ENCODE peak calls at places on chromosome 5, in nine cellular contexts. U is stomach; V is GM12865; F is esophagus squamous epithelium; L is stimulated activated CD8-positive, alpha-beta memory T cell treated with anti-CD3 and anti-CD28 coated beads, Interleukin-7, amount 100 ng/mL, for 1 hour; H is Panc1; N is SK-N-DZ; K is naive thymus-derived CD8-positive, alpha-beta T cell; O is choroid plexus epithelial cell. Q is an unnamed sample.

GRCh38 chr5:172733179-172733973 is 37.6 kb downstream of the DUSP1 start:
- DNase-seq in N (no peak), V (no peak), O (peak), U (peak), L (no peak), H (no peak), K (no peak), F (no peak), Q (no peak)

GRCh38 chr5:132657676-132658382 is at the start of gene IL13:
- DNase-seq in H (no peak), N (no peak), V (no peak), K (no peak), U (peak), L (no peak), O (no peak), F (no peak), Q (no peak)

GRCh38 chr5:166370928-166371690 is 1920.3 kb upstream of the WWC1 start:
- DNase-seq in L (no peak), O (peak), H (peak), N (no peak), V (no peak), U (no peak), K (no peak), F (no peak), Q (no peak)

GRCh38 chr5:100803391-100803790 is 99.7 kb downstream of the ST8SIA4 start:
- DNase-seq in U (no peak), L (no peak), K (no peak), N (no peak), V (no peak), O (peak), H (no peak), F (no peak), Q (no peak)

GRCh38 chr5:18965893-18966292 is 1022.1 kb downstream of the CDH18 start:
- DNase-seq in H (no peak), L (no peak), U (no peak), K (no peak), O (no peak), F (no peak), N (no peak), V (no peak), Q (no peak)

GRCh38 chr5:83173826-83174225 is 96.5 kb downstream of the XRCC4 start:
- DNase-seq in L (no peak), F (no peak), H (no peak), O (no peak), V (no peak), K (no peak), U (no peak), N (no peak), Q (no peak)

GRCh38 chr5:77430726-77431125 is 61.4 kb downstream of the WDR41 start:
- DNase-seq in O (no peak), F (no peak), U (no peak), N (no peak), K (no peak), H (no peak), V (no peak), L (no peak), Q (no peak)

GRCh38 chr5:113331201-113331551 is 103.6 kb downstream of the TSSK1B start:
- DNase-seq in H (no peak), V (no peak), U (no peak), N (no peak), O (peak), L (no peak), K (no peak), F (no peak), Q (no peak)

GRCh38 chr5:84724683-84725082 is 340.0 kb upstream of the EDIL3 start:
- DNase-seq in O (peak), V (no peak), F (no peak), H (no peak), U (no peak), N (no peak), K (no peak), L (no peak), Q (no peak)

GRCh38 chr5:131221888-131222287 is 42.0 kb upstream of the CDC42SE2 start:
- DNase-seq in N (no peak), O (peak), F (no peak), U (no peak), V (no peak), K (no peak), L (no peak), H (peak), Q (no peak)

GRCh38 chr5:168339151-168340140 is 48.0 kb downstream of the WWC1 start:
- DNase-seq in H (no peak), N (no peak), U (no peak), F (no peak), V (no peak), L (no peak), K (no peak), O (no peak), Q (no peak)

GRCh38 chr5:180873628-180874520 is 12.8 kb upstream of the ZFP62 start:
- DNase-seq in H (no peak), K (no peak), F (no peak), V (peak), L (no peak), N (no peak), U (no peak), O (peak), Q (no peak)

GRCh38 chr5:55817030-55817429 is 34.1 kb upstream of the IL31RA start:
- DNase-seq in F (no peak), U (no peak), N (no peak), L (no peak), O (peak), K (no peak), V (no peak), H (no peak), Q (no peak)

GRCh38 chr5:172707285-172708182 is 63.5 kb downstream of the DUSP1 start:
- DNase-seq in H (no peak), O (peak), F (no peak), N (peak), U (no peak), L (no peak), K (no peak), V (peak), Q (peak)

GRCh38 chr5:127590154-127590722 is 58.6 kb upstream of the CTXN3 start:
- DNase-seq in K (no peak), F (no peak), V (peak), N (no peak), U (no peak), H (no peak), L (no peak), O (no peak), Q (no peak)

GRCh38 chr5:62340392-62340791 is 34.4 kb downstream of the KIF2A start:
- DNase-seq in U (no peak), K (no peak), L (no peak), V (peak), N (peak), O (peak), H (no peak), F (no peak), Q (no peak)

GRCh38 chr5:167906209-167906853 is 385.1 kb upstream of the WWC1 start:
- DNase-seq in U (no peak), H (no peak), L (no peak), V (no peak), O (no peak), K (no peak), N (no peak), F (no peak), Q (no peak)

GRCh38 chr5:60026174-60026573 is 132.6 kb upstream of the PDE4D start:
- DNase-seq in K (no peak), U (no peak), H (no peak), V (no peak), O (peak), F (no peak), L (no peak), N (no peak), Q (no peak)

GRCh38 chr5:6181147-6181729 is 197.1 kb downstream of the MED10 start:
- DNase-seq in L (no peak), U (no peak), F (no peak), H (no peak), N (no peak), K (no peak), O (no peak), V (no peak), Q (no peak)

GRCh38 chr5:133132717-133133116 is 80.9 kb downstream of the HSPA4 start:
- DNase-seq in O (no peak), K (no peak), V (no peak), F (no peak), N (no peak), U (no peak), L (no peak), H (no peak), Q (no peak)

GRCh38 chr5:164235176-164235914 is 729.9 kb downstream of the MAT2B start:
- DNase-seq in N (no peak), L (no peak), F (no peak), K (no peak), V (no peak), O (peak), H (no peak), U (no peak), Q (no peak)

GRCh38 chr5:76874088-76874581 is 24.3 kb downstream of the S100Z start:
- DNase-seq in N (no peak), K (no peak), H (no peak), V (peak), O (no peak), U (no peak), L (no peak), F (no peak), Q (no peak)

GRCh38 chr5:68047035-68047434 is 168.5 kb upstream of the PIK3R1 start:
- DNase-seq in N (no peak), F (no peak), V (no peak), K (no peak), L (no peak), O (peak), H (no peak), U (no peak), Q (no peak)

GRCh38 chr5:139649082-139649991 is 1.2 kb downstream of the CXXC5 start:
- DNase-seq in O (no peak), U (no peak), H (no peak), L (no peak), N (no peak), V (peak), F (no peak), K (no peak), Q (no peak)

GRCh38 chr5:139633295-139634027 is 14.7 kb upstream of the CXXC5 start:
- DNase-seq in K (peak), N (peak), V (peak), O (peak), U (peak), H (peak), F (no peak), L (peak), Q (peak)

GRCh38 chr5:150309101-150309897 is 6.6 kb upstream of the ARSI start:
- DNase-seq in L (no peak), V (peak), H (no peak), F (no peak), O (no peak), N (peak), U (no peak), K (no peak), Q (peak)

GRCh38 chr5:151298063-151298462 is 5.5 kb downstream of the SLC36A3 start:
- DNase-seq in L (no peak), O (peak), V (no peak), H (peak), F (no peak), K (no peak), U (no peak), N (no peak), Q (no peak)

GRCh38 chr5:153749941-153750340 is 259.5 kb downstream of the GRIA1 start:
- DNase-seq in K (no peak), F (no peak), O (no peak), L (no peak), H (no peak), V (no peak), U (no peak), N (peak), Q (no peak)

GRCh38 chr5:1437876-1438559 is 7.2 kb downstream of the SLC6A3 start:
- DNase-seq in L (no peak), F (no peak), V (no peak), N (no peak), K (no peak), H (no peak), U (no peak), O (no peak), Q (no peak)

GRCh38 chr5:96826071-96826470 is 18.3 kb upstream of the ERAP1 start:
- DNase-seq in N (no peak), L (no peak), V (no peak), F (no peak), O (no peak), K (no peak), U (no peak), H (no peak), Q (no peak)

GRCh38 chr5:172887735-172888134 is 53.7 kb downstream of the ERGIC1 start:
- DNase-seq in K (no peak), H (no peak), F (no peak), V (no peak), L (no peak), O (peak), U (no peak), N (no peak), Q (no peak)

GRCh38 chr5:74530316-74530917 is 110.1 kb downstream of the ENC1 start:
- DNase-seq in U (no peak), L (no peak), H (no peak), F (no peak), O (no peak), N (no peak), V (no peak), K (no peak), Q (no peak)

GRCh38 chr5:73370620-73371583 is 77.7 kb downstream of the FOXD1 start:
- DNase-seq in V (no peak), L (no peak), K (no peak), U (no peak), N (no peak), F (no peak), O (peak), H (peak), Q (no peak)

GRCh38 chr5:176878906-176879662 is 20.1 kb downstream of the HK3 start:
- DNase-seq in H (no peak), O (no peak), K (no peak), N (no peak), F (no peak), U (no peak), V (no peak), L (no peak), Q (no peak)

GRCh38 chr5:149496166-149496565 is 55.1 kb downstream of the CSNK1A1 start:
- DNase-seq in V (no peak), O (peak), N (no peak), K (no peak), H (no peak), F (no peak), L (no peak), U (no peak), Q (no peak)

GRCh38 chr5:139575751-139576150 is 14.6 kb downstream of the UBE2D2 start:
- DNase-seq in V (peak), N (no peak), O (no peak), K (no peak), U (no peak), H (no peak), F (no peak), L (no peak), Q (no peak)

GRCh38 chr5:173327084-173327947 is 898 bp downstream of the STC2 start:
- DNase-seq in L (no peak), F (no peak), N (no peak), O (peak), K (no peak), U (no peak), H (no peak), V (peak), Q (no peak)

Q was measured in HAP-1.